ENCODE peak calls at places on chromosomes 13 and 19, in four cellular contexts. O is C1 segment of cervical spinal cord, R is fibroblast of lung, Q is NCI-H1048. C is an unnamed sample.

GRCh38 chr19:35166100-35167063 is 11.8 kb downstream of the FXYD5 start:
- DNase-seq in O (no peak), R (no peak), Q (no peak), C (no peak)

GRCh38 chr19:39126593-39127187 is 1.1 kb downstream of the PAK4 start:
- DNase-seq in O (no peak), R (peak), Q (no peak), C (peak)

GRCh38 chr19:31548941-31549340 is 199.7 kb upstream of the TSHZ3 start:
- DNase-seq in O (no peak), R (peak), Q (no peak), C (peak)

GRCh38 chr19:2432131-2432848 is 4.9 kb upstream of the TIMM13 start:
- DNase-seq in O (no peak), R (no peak), Q (no peak), C (no peak)

GRCh38 chr13:81078048-81078447 is 737.1 kb upstream of the SPRY2 start:
- DNase-seq in O (no peak), R (no peak), Q (no peak), C (no peak)

GRCh38 chr13:32246468-32246867 is 68.7 kb downstream of the ZAR1L start:
- DNase-seq in O (no peak), R (peak), Q (peak), C (peak)

GRCh38 chr19:34225659-34226015 is 28.7 kb upstream of the GARRE1 start:
- DNase-seq in O (no peak), R (peak), Q (no peak), C (no peak)

GRCh38 chr19:44814517-44814916 is 5.6 kb downstream of the BCAM start:
- DNase-seq in O (no peak), R (no peak), Q (no peak), C (no peak)

GRCh38 chr19:28313633-28314032 is 899.3 kb downstream of the UQCRFS1 start:
- DNase-seq in O (no peak), R (peak), Q (no peak), C (peak)

GRCh38 chr19:41746593-41747227 is 8.6 kb upstream of the CEACAM6 start:
- DNase-seq in O (no peak), R (peak), Q (no peak), C (peak)

GRCh38 chr19:18218159-18218558 is 8.1 kb downstream of the PDE4C start:
- DNase-seq in O (no peak), R (no peak), Q (no peak), C (no peak)

GRCh38 chr13:60591348-60591747 is 194.3 kb downstream of the TDRD3 start:
- DNase-seq in O (no peak), R (no peak), Q (no peak), C (peak)

GRCh38 chr13:36108342-36108741 is 22.8 kb downstream of the DCLK1 start:
- DNase-seq in O (no peak), R (no peak), Q (no peak), C (no peak)

GRCh38 chr19:29487432-29487831 is 38.4 kb upstream of the VSTM2B start:
- DNase-seq in O (no peak), R (no peak), Q (no peak), C (no peak)